ENCODE peak calls at places on chromosome 6, in nine cellular contexts. One of them, this sample, is unnamed. For H3K27me3, the result is how much of the 10 kb centered on the place peaks cover.

GRCh38 chr6:67663105-67663895 is 971.8 kb upstream of the ADGRB3 start:
- DNase-seq in psoas muscle: no peak
- DNase-seq in cardiac muscle cell: no peak
- DNase-seq in heart left ventricle: no peak
- DNase-seq in aorta: no peak
- DNase-seq in neural progenitor cell: no peak
- DNase-seq in CD8-positive, alpha-beta T cell: no peak
- DNase-seq in uterus: no peak
- DNase-seq in IMR-90: no peak
- DNase-seq in this sample: no peak

GRCh38 chr6:37699138-37699766 is 1.6 kb upstream of the MDGA1 start:
- DNase-seq in psoas muscle: no peak
- DNase-seq in cardiac muscle cell: no peak
- DNase-seq in heart left ventricle: no peak
- DNase-seq in aorta: no peak
- DNase-seq in neural progenitor cell: no peak
- DNase-seq in CD8-positive, alpha-beta T cell: no peak
- DNase-seq in uterus: no peak
- DNase-seq in IMR-90: no peak
- DNase-seq in this sample: no peak

GRCh38 chr6:144165784-144166183 is 15.5 kb downstream of the STX11 start:
- DNase-seq in psoas muscle: no peak
- DNase-seq in cardiac muscle cell: no peak
- DNase-seq in heart left ventricle: no peak
- DNase-seq in aorta: no peak
- DNase-seq in neural progenitor cell: no peak
- DNase-seq in CD8-positive, alpha-beta T cell: no peak
- DNase-seq in uterus: no peak
- DNase-seq in IMR-90: no peak
- DNase-seq in this sample: no peak

GRCh38 chr6:41733349-41733706 is 2.1 kb downstream of the TFEB start:
- DNase-seq in psoas muscle: no peak
- DNase-seq in cardiac muscle cell: no peak
- DNase-seq in heart left ventricle: no peak
- DNase-seq in aorta: no peak
- DNase-seq in neural progenitor cell: no peak
- DNase-seq in CD8-positive, alpha-beta T cell: no peak
- DNase-seq in uterus: no peak
- DNase-seq in IMR-90: no peak
- DNase-seq in this sample: no peak

GRCh38 chr6:2396292-2396691 is 150.9 kb upstream of the GMDS start:
- DNase-seq in psoas muscle: no peak
- DNase-seq in cardiac muscle cell: no peak
- DNase-seq in heart left ventricle: no peak
- DNase-seq in aorta: no peak
- DNase-seq in neural progenitor cell: no peak
- DNase-seq in CD8-positive, alpha-beta T cell: no peak
- DNase-seq in uterus: no peak
- DNase-seq in IMR-90: no peak
- DNase-seq in this sample: no peak

GRCh38 chr6:35318200-35318844 is 20.7 kb downstream of the DEF6 start:
- DNase-seq in psoas muscle: peak
- DNase-seq in cardiac muscle cell: peak
- DNase-seq in heart left ventricle: peak
- DNase-seq in aorta: peak
- DNase-seq in neural progenitor cell: peak
- DNase-seq in CD8-positive, alpha-beta T cell: no peak
- DNase-seq in uterus: peak
- DNase-seq in IMR-90: peak
- DNase-seq in this sample: peak

GRCh38 chr6:33081098-33081824 is 5.5 kb downstream of the HLA-DPB1 start:
- DNase-seq in psoas muscle: no peak
- DNase-seq in cardiac muscle cell: no peak
- DNase-seq in heart left ventricle: no peak
- DNase-seq in aorta: no peak
- DNase-seq in neural progenitor cell: peak
- DNase-seq in CD8-positive, alpha-beta T cell: no peak
- DNase-seq in uterus: no peak
- DNase-seq in IMR-90: no peak
- DNase-seq in this sample: no peak

GRCh38 chr6:151154418-151154817 is 85.3 kb upstream of the AKAP12 start:
- DNase-seq in psoas muscle: peak
- DNase-seq in cardiac muscle cell: peak
- DNase-seq in heart left ventricle: peak
- DNase-seq in aorta: peak
- DNase-seq in neural progenitor cell: no peak
- DNase-seq in CD8-positive, alpha-beta T cell: no peak
- DNase-seq in uterus: no peak
- DNase-seq in IMR-90: no peak
- DNase-seq in this sample: no peak

GRCh38 chr6:43826739-43827138 is 56.7 kb downstream of the VEGFA start:
- DNase-seq in psoas muscle: no peak
- DNase-seq in cardiac muscle cell: no peak
- DNase-seq in heart left ventricle: no peak
- DNase-seq in aorta: no peak
- DNase-seq in neural progenitor cell: no peak
- DNase-seq in CD8-positive, alpha-beta T cell: no peak
- DNase-seq in uterus: no peak
- DNase-seq in IMR-90: no peak
- DNase-seq in this sample: no peak

GRCh38 chr6:76555090-76555489 is 482.6 kb upstream of the IMPG1 start:
- DNase-seq in psoas muscle: no peak
- DNase-seq in cardiac muscle cell: no peak
- DNase-seq in heart left ventricle: no peak
- DNase-seq in aorta: no peak
- DNase-seq in neural progenitor cell: no peak
- DNase-seq in CD8-positive, alpha-beta T cell: no peak
- DNase-seq in uterus: no peak
- DNase-seq in IMR-90: no peak
- DNase-seq in this sample: no peak

GRCh38 chr6:63305278-63305677 is 14.5 kb downstream of the LGSN start:
- DNase-seq in psoas muscle: no peak
- DNase-seq in cardiac muscle cell: no peak
- DNase-seq in heart left ventricle: no peak
- DNase-seq in aorta: no peak
- DNase-seq in neural progenitor cell: no peak
- DNase-seq in CD8-positive, alpha-beta T cell: no peak
- DNase-seq in uterus: no peak
- DNase-seq in IMR-90: peak
- DNase-seq in this sample: no peak

GRCh38 chr6:100392423-100392822 is 72.3 kb downstream of the SIM1 start:
- DNase-seq in psoas muscle: no peak
- DNase-seq in cardiac muscle cell: no peak
- DNase-seq in heart left ventricle: no peak
- DNase-seq in aorta: no peak
- DNase-seq in neural progenitor cell: no peak
- DNase-seq in CD8-positive, alpha-beta T cell: no peak
- DNase-seq in uterus: no peak
- DNase-seq in IMR-90: no peak
- DNase-seq in this sample: no peak

DNA sequence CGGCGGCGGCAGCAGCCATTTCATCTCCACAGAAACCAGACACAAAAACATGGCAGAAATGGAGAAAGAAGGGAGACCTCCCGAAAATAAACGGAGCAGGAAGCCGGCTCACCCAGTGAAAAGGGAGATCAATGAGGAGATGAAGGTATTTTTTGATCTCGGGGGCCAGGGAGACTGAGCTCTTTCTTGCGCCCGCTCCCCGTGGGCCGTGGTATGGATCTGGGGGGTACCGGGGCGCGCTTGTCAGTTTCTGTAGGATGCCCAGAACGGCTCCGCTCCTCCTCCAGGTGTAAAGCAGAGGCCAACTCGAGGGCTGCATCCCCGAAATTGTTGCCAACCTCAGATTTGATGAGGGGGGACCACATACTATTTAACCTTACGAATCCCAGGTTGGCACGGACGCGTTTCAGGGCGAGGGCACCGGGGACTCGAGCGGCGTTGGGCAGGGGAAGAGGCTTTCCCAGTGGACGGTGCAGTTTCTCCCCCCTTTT is 696 bp downstream of the SOBP start:
- DNase-seq in psoas muscle: peak
- DNase-seq in cardiac muscle cell: no peak
- DNase-seq in heart left ventricle: peak
- DNase-seq in aorta: no peak
- DNase-seq in neural progenitor cell: no peak
- DNase-seq in CD8-positive, alpha-beta T cell: no peak
- DNase-seq in uterus: no peak
- DNase-seq in IMR-90: no peak
- DNase-seq in this sample: no peak
- H3K27ac ChIP-seq in psoas muscle: peak
- H3K27ac ChIP-seq in cardiac muscle cell: peak
- H3K27ac ChIP-seq in heart left ventricle: peak
- H3K27ac ChIP-seq in aorta: peak
- H3K27ac ChIP-seq in neural progenitor cell: peak
- H3K27ac ChIP-seq in CD8-positive, alpha-beta T cell: no peak
- H3K27ac ChIP-seq in uterus: peak
- H3K27ac ChIP-seq in IMR-90: peak
- H3K27ac ChIP-seq in this sample: no peak

GRCh38 chr6:165662041-165662491 is 975 bp downstream of the PDE10A start:
- DNase-seq in psoas muscle: no peak
- DNase-seq in cardiac muscle cell: peak
- DNase-seq in heart left ventricle: peak
- DNase-seq in aorta: no peak
- DNase-seq in neural progenitor cell: peak
- DNase-seq in CD8-positive, alpha-beta T cell: no peak
- DNase-seq in uterus: no peak
- DNase-seq in IMR-90: peak
- DNase-seq in this sample: no peak
- H3K4me3 ChIP-seq in psoas muscle: peak
- H3K4me3 ChIP-seq in cardiac muscle cell: peak
- H3K4me3 ChIP-seq in heart left ventricle: peak
- H3K4me3 ChIP-seq in aorta: peak
- H3K4me3 ChIP-seq in neural progenitor cell: peak
- H3K4me3 ChIP-seq in CD8-positive, alpha-beta T cell: no peak
- H3K4me3 ChIP-seq in uterus: peak
- H3K4me3 ChIP-seq in IMR-90: peak
- H3K4me3 ChIP-seq in this sample: peak

DNA sequence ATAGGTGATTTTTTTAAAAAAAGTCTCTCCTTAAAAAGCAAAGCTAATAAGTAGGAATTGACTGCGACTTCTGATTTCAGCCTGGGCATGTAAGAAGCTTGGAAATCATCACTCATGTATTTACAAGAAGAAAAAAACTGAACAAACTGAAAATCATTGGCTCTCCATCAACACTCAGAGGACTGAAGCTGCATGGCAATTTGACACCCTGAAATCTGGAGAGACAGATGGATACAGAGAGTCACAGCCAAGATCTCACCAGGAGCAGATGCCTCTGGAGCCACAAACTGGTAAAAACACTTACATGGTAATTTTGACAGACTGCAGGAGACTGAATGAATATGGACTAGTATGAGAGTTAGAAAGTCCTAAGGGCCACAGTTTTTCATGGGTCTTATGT is 191.2 kb upstream of the TCF21 start:
- DNase-seq in psoas muscle: no peak
- DNase-seq in cardiac muscle cell: no peak
- DNase-seq in heart left ventricle: no peak
- DNase-seq in aorta: no peak
- DNase-seq in neural progenitor cell: no peak
- DNase-seq in CD8-positive, alpha-beta T cell: no peak
- DNase-seq in uterus: no peak
- DNase-seq in IMR-90: peak
- DNase-seq in this sample: no peak
- H3K27me3 ChIP-seq in psoas muscle: under half
- H3K27me3 ChIP-seq in cardiac muscle cell: under half
- H3K27me3 ChIP-seq in heart left ventricle: under half
- H3K27me3 ChIP-seq in aorta: under half
- H3K27me3 ChIP-seq in neural progenitor cell: under half
- H3K27me3 ChIP-seq in CD8-positive, alpha-beta T cell: under half
- H3K27me3 ChIP-seq in uterus: under half
- H3K27me3 ChIP-seq in IMR-90: under half
- H3K27me3 ChIP-seq in this sample: under half

GRCh38 chr6:16483315-16483875 is 245.0 kb downstream of the GMPR start:
- DNase-seq in psoas muscle: no peak
- DNase-seq in cardiac muscle cell: no peak
- DNase-seq in heart left ventricle: no peak
- DNase-seq in aorta: no peak
- DNase-seq in neural progenitor cell: no peak
- DNase-seq in CD8-positive, alpha-beta T cell: no peak
- DNase-seq in uterus: no peak
- DNase-seq in IMR-90: no peak
- DNase-seq in this sample: no peak
- H3K27ac ChIP-seq in psoas muscle: no peak
- H3K27ac ChIP-seq in cardiac muscle cell: peak
- H3K27ac ChIP-seq in heart left ventricle: peak
- H3K27ac ChIP-seq in aorta: no peak
- H3K27ac ChIP-seq in neural progenitor cell: no peak
- H3K27ac ChIP-seq in CD8-positive, alpha-beta T cell: peak
- H3K27ac ChIP-seq in uterus: no peak
- H3K27ac ChIP-seq in IMR-90: no peak
- H3K27ac ChIP-seq in this sample: no peak

This sample was measured in AG04450.